ENCODE peak calls at places on chromosomes 4 and X, in eight cellular contexts. One of them, this sample, is unnamed. For H3K9me3 and H3K36me3, the result is how much of the 10 kb centered on the place peaks cover.

GRCh38 chr4:7233006-7233580 is 40.8 kb downstream of the SORCS2 start:
- DNase-seq in right lobe of liver: no peak
- DNase-seq in transverse colon: no peak
- DNase-seq in suprapubic skin: no peak
- DNase-seq in uterus: no peak
- DNase-seq in Peyer's patch: no peak
- DNase-seq in HCT116: no peak
- DNase-seq in tibial nerve: no peak
- DNase-seq in this sample: no peak

GRCh38 chr4:137417676-137418075 is 114.6 kb downstream of the PCDH18 start:
- DNase-seq in suprapubic skin: no peak
- DNase-seq in HCT116: no peak
- DNase-seq in transverse colon: no peak
- DNase-seq in Peyer's patch: no peak
- DNase-seq in right lobe of liver: no peak
- DNase-seq in uterus: no peak
- DNase-seq in tibial nerve: no peak
- DNase-seq in this sample: no peak

GRCh38 chrX:31319586-31319985 is 247.7 kb upstream of the FTHL17 start:
- DNase-seq in tibial nerve: no peak
- DNase-seq in right lobe of liver: no peak
- DNase-seq in HCT116: no peak
- DNase-seq in suprapubic skin: no peak
- DNase-seq in Peyer's patch: no peak
- DNase-seq in transverse colon: no peak
- DNase-seq in uterus: no peak
- DNase-seq in this sample: no peak

GRCh38 chr4:13103382-13104015 is 380.6 kb downstream of the RAB28 start:
- DNase-seq in tibial nerve: no peak
- DNase-seq in suprapubic skin: no peak
- DNase-seq in transverse colon: no peak
- DNase-seq in HCT116: no peak
- DNase-seq in Peyer's patch: no peak
- DNase-seq in uterus: no peak
- DNase-seq in right lobe of liver: no peak
- DNase-seq in this sample: no peak

GRCh38 chr4:37892641-37893040 is 1.8 kb downstream of the TBC1D1 start:
- DNase-seq in right lobe of liver: no peak
- DNase-seq in transverse colon: peak
- DNase-seq in tibial nerve: no peak
- DNase-seq in Peyer's patch: peak
- DNase-seq in HCT116: no peak
- DNase-seq in uterus: no peak
- DNase-seq in suprapubic skin: no peak
- DNase-seq in this sample: no peak

GRCh38 chrX:19814240-19814639 is 73.2 kb downstream of the SH3KBP1 start:
- DNase-seq in transverse colon: no peak
- DNase-seq in uterus: no peak
- DNase-seq in HCT116: no peak
- DNase-seq in tibial nerve: no peak
- DNase-seq in right lobe of liver: no peak
- DNase-seq in Peyer's patch: no peak
- DNase-seq in suprapubic skin: no peak
- DNase-seq in this sample: no peak

GRCh38 chr4:81919238-81919637 is 447.5 kb upstream of the RASGEF1B start:
- DNase-seq in HCT116: peak
- DNase-seq in tibial nerve: no peak
- DNase-seq in transverse colon: no peak
- DNase-seq in Peyer's patch: no peak
- DNase-seq in uterus: no peak
- DNase-seq in right lobe of liver: no peak
- DNase-seq in suprapubic skin: no peak
- DNase-seq in this sample: no peak

GRCh38 chrX:57528670-57529255 is 63.0 kb upstream of the ZXDB start:
- DNase-seq in uterus: no peak
- DNase-seq in tibial nerve: no peak
- DNase-seq in right lobe of liver: no peak
- DNase-seq in transverse colon: no peak
- DNase-seq in suprapubic skin: no peak
- DNase-seq in HCT116: no peak
- DNase-seq in Peyer's patch: no peak
- DNase-seq in this sample: peak

GRCh38 chrX:8864151-8864550 is 63.0 kb upstream of the FAM9A start:
- DNase-seq in right lobe of liver: no peak
- DNase-seq in suprapubic skin: no peak
- DNase-seq in uterus: no peak
- DNase-seq in transverse colon: no peak
- DNase-seq in HCT116: no peak
- DNase-seq in tibial nerve: no peak
- DNase-seq in Peyer's patch: no peak
- DNase-seq in this sample: no peak

DNA sequence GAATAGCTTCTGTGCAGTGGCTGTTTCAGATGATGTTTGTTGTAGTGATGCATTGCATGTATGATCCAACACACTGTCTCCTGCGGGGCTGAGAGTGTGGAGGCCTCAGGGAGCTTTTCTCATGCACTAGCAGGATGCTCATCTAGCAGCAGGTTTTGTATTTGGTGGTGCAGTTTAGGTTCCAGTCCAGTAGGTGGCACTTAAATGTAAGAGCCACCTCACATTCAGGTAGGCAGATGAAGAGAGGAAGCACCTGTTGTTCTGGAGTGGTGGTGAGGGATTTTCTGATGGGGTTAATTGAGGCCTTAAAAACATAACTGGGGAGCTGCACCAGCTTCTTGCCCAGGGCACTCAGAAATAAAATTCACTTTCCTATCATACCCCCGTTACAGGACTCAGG is 300.9 kb downstream of the SPIN4 start:
- DNase-seq in transverse colon: no peak
- DNase-seq in suprapubic skin: no peak
- DNase-seq in right lobe of liver: no peak
- DNase-seq in uterus: no peak
- DNase-seq in HCT116: peak
- DNase-seq in Peyer's patch: no peak
- DNase-seq in tibial nerve: no peak
- DNase-seq in this sample: no peak
- H3K9me3 ChIP-seq in transverse colon: under half
- H3K9me3 ChIP-seq in suprapubic skin: under half
- H3K9me3 ChIP-seq in right lobe of liver: under half
- H3K9me3 ChIP-seq in uterus: under half
- H3K9me3 ChIP-seq in HCT116: under half
- H3K9me3 ChIP-seq in Peyer's patch: under half
- H3K9me3 ChIP-seq in tibial nerve: under half
- H3K9me3 ChIP-seq in this sample: under half

GRCh38 chr4:125313989-125314602 is 659 bp upstream of the FAT4 start:
- DNase-seq in suprapubic skin: no peak
- DNase-seq in uterus: no peak
- DNase-seq in transverse colon: no peak
- DNase-seq in HCT116: no peak
- DNase-seq in right lobe of liver: no peak
- DNase-seq in Peyer's patch: no peak
- DNase-seq in tibial nerve: peak
- DNase-seq in this sample: no peak

GRCh38 chr4:125315571-125316390 is 1.0 kb downstream of the FAT4 start:
- DNase-seq in uterus: peak
- DNase-seq in transverse colon: peak
- DNase-seq in tibial nerve: peak
- DNase-seq in Peyer's patch: peak
- DNase-seq in HCT116: no peak
- DNase-seq in right lobe of liver: peak
- DNase-seq in suprapubic skin: no peak
- DNase-seq in this sample: peak

GRCh38 chr4:125313497-125313896 is 1.3 kb upstream of the FAT4 start:
- DNase-seq in suprapubic skin: no peak
- DNase-seq in tibial nerve: peak
- DNase-seq in right lobe of liver: no peak
- DNase-seq in Peyer's patch: no peak
- DNase-seq in transverse colon: no peak
- DNase-seq in HCT116: peak
- DNase-seq in uterus: peak
- DNase-seq in this sample: peak

GRCh38 chr4:125316391-125316780 is 1.6 kb downstream of the FAT4 start:
- DNase-seq in Peyer's patch: peak
- DNase-seq in suprapubic skin: no peak
- DNase-seq in tibial nerve: peak
- DNase-seq in transverse colon: peak
- DNase-seq in right lobe of liver: peak
- DNase-seq in uterus: peak
- DNase-seq in HCT116: no peak
- DNase-seq in this sample: peak

DNA sequence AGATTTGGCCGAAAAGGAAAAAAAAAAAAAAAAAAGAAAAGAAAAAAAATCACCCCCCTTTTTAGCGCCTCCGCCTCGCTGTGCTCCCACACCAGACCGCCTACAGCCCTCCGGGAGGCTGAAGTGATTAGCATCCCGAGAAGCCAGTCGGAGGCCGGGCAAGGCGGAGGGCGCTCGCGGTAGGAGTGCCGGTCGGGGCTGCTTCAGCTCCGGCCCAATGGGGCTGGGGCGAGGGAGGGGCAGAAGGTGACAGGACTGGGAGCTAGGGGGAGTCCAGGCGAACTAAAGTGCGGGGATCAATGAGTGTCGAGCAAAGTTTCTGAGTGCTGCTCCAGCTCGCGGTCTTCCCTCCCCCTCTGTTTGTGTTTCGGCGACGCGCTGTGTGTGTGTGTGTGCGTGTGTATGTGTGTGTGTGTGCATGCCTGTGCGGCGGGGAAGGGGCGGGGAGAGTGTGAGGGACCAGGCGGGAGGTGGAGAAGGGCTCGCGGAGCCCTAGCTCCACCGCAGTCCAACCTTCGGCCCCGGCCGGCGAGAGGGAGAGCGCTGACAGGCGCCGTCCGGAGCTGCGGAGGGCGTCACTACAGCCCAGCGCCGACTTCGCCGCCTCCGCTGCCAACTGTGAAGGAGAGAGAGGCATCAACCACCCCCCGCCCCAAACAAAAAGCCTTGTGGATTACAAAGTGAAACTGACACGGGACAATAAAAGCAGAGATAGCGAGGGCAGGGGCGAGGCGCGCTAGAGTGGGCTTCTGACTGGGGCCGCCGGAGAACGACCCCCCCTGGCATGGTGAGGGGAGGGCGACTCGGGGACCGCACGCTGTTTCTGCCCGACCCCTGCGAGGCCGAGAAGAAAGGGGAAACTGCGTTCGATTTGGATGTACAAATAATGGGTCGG is at the start of gene FAT4:
- DNase-seq in suprapubic skin: peak
- DNase-seq in tibial nerve: peak
- DNase-seq in transverse colon: peak
- DNase-seq in Peyer's patch: peak
- DNase-seq in uterus: peak
- DNase-seq in right lobe of liver: peak
- DNase-seq in HCT116: peak
- DNase-seq in this sample: peak
- TF ChIP-seq POLR2A in suprapubic skin: peak
- TF ChIP-seq POLR2A in tibial nerve: peak
- TF ChIP-seq POLR2A in transverse colon: peak
- TF ChIP-seq POLR2A in Peyer's patch: peak
- TF ChIP-seq POLR2A in uterus: peak
- TF ChIP-seq POLR2A in right lobe of liver: peak
- TF ChIP-seq POLR2A in HCT116: no peak
- TF ChIP-seq POLR2A in this sample: peak

GRCh38 chr4:56462157-56462556 is 5.3 kb upstream of the SRP72 start:
- DNase-seq in right lobe of liver: no peak
- DNase-seq in Peyer's patch: no peak
- DNase-seq in HCT116: no peak
- DNase-seq in suprapubic skin: no peak
- DNase-seq in uterus: no peak
- DNase-seq in tibial nerve: no peak
- DNase-seq in transverse colon: no peak
- DNase-seq in this sample: no peak

GRCh38 chr4:56463711-56464110 is 3.7 kb upstream of the SRP72 start:
- DNase-seq in tibial nerve: no peak
- DNase-seq in HCT116: no peak
- DNase-seq in suprapubic skin: no peak
- DNase-seq in transverse colon: no peak
- DNase-seq in Peyer's patch: no peak
- DNase-seq in right lobe of liver: no peak
- DNase-seq in uterus: no peak
- DNase-seq in this sample: no peak

GRCh38 chr4:56464581-56464980 is 2.8 kb upstream of the SRP72 start:
- DNase-seq in transverse colon: no peak
- DNase-seq in suprapubic skin: no peak
- DNase-seq in HCT116: no peak
- DNase-seq in Peyer's patch: no peak
- DNase-seq in right lobe of liver: no peak
- DNase-seq in uterus: no peak
- DNase-seq in tibial nerve: no peak
- DNase-seq in this sample: no peak

GRCh38 chr4:56465599-56466295 is 1.7 kb upstream of the SRP72 start:
- DNase-seq in Peyer's patch: no peak
- DNase-seq in transverse colon: no peak
- DNase-seq in suprapubic skin: no peak
- DNase-seq in right lobe of liver: no peak
- DNase-seq in HCT116: no peak
- DNase-seq in uterus: no peak
- DNase-seq in tibial nerve: no peak
- DNase-seq in this sample: no peak

GRCh38 chr4:56460085-56460484 is 7.3 kb upstream of the SRP72 start:
- DNase-seq in tibial nerve: no peak
- DNase-seq in suprapubic skin: no peak
- DNase-seq in Peyer's patch: no peak
- DNase-seq in uterus: no peak
- DNase-seq in right lobe of liver: no peak
- DNase-seq in HCT116: no peak
- DNase-seq in transverse colon: no peak
- DNase-seq in this sample: no peak
- H3K36me3 ChIP-seq in tibial nerve: under half
- H3K36me3 ChIP-seq in suprapubic skin: half or more
- H3K36me3 ChIP-seq in Peyer's patch: under half
- H3K36me3 ChIP-seq in uterus: under half
- H3K36me3 ChIP-seq in right lobe of liver: under half
- H3K36me3 ChIP-seq in HCT116: half or more
- H3K36me3 ChIP-seq in transverse colon: under half
- H3K36me3 ChIP-seq in this sample: under half

GRCh38 chrX:2145672-2146412 is 354.9 kb downstream of the DHRSX start:
- DNase-seq in tibial nerve: no peak
- DNase-seq in transverse colon: no peak
- DNase-seq in uterus: no peak
- DNase-seq in Peyer's patch: no peak
- DNase-seq in suprapubic skin: no peak
- DNase-seq in right lobe of liver: no peak
- DNase-seq in HCT116: no peak
- DNase-seq in this sample: no peak

GRCh38 chrX:2150722-2151121 is 350.1 kb downstream of the DHRSX start:
- DNase-seq in Peyer's patch: no peak
- DNase-seq in HCT116: no peak
- DNase-seq in suprapubic skin: no peak
- DNase-seq in tibial nerve: no peak
- DNase-seq in transverse colon: no peak
- DNase-seq in right lobe of liver: no peak
- DNase-seq in uterus: no peak
- DNase-seq in this sample: no peak

DNA sequence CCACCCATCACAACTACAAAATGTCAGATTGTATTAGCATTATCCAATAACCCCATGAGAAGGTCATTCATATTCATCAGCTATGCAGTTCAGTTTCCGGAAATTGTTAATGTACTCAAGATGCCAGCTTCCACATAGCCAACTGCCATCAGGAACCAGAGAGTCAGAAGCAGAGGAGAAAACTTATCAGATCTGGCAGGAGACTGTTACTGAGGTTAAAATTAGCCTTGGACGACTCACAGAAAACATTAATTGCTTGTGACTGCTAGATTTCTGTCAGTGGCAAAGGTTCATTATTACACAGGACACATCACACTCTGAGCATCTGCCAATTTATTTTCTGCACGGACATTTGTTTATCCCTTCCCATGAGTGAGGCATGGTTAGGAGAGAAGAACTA is 352.8 kb downstream of the DHRSX start:
- DNase-seq in tibial nerve: no peak
- DNase-seq in transverse colon: no peak
- DNase-seq in suprapubic skin: no peak
- DNase-seq in uterus: no peak
- DNase-seq in HCT116: no peak
- DNase-seq in Peyer's patch: no peak
- DNase-seq in right lobe of liver: no peak
- DNase-seq in this sample: no peak
- H3K9me3 ChIP-seq in tibial nerve: half or more
- H3K9me3 ChIP-seq in transverse colon: under half
- H3K9me3 ChIP-seq in suprapubic skin: under half
- H3K9me3 ChIP-seq in uterus: under half
- H3K9me3 ChIP-seq in HCT116: under half
- H3K9me3 ChIP-seq in Peyer's patch: under half
- H3K9me3 ChIP-seq in right lobe of liver: under half
- H3K9me3 ChIP-seq in this sample: under half